ENCODE peak calls at places on chromosome 7, in ten cellular contexts. I, A, K, P, M, V, G, N, W and F are unnamed samples.

GRCh38 chr7:147308539-147308938 is 1191.9 kb downstream of the CNTNAP2 start:
- DNase-seq in I (no peak), A (no peak), K (no peak), P (no peak), M (no peak), V (no peak), G (no peak), N (no peak), W (no peak), F (no peak)

GRCh38 chr7:6436385-6436685 is 11.4 kb downstream of the DAGLB start:
- DNase-seq in I (peak; percentile 91), A (no peak), K (no peak), P (peak; percentile 18), M (no peak), V (no peak), G (no peak), N (no peak), W (no peak), F (no peak)

GRCh38 chr7:24469118-24469517 is 104.1 kb upstream of the PALS2 start:
- DNase-seq in I (no peak), A (no peak), K (no peak), P (no peak), M (no peak), V (no peak), G (no peak), N (no peak), W (no peak), F (no peak)

GRCh38 chr7:2894118-2894940 is 50.2 kb upstream of the GNA12 start:
- DNase-seq in I (peak; percentile 2), A (no peak), K (no peak), P (peak; percentile 20), M (no peak), V (no peak), G (no peak), N (no peak), W (no peak), F (no peak)

GRCh38 chr7:123057926-123058325 is 62.4 kb upstream of the TAS2R16 start:
- DNase-seq in I (no peak), A (no peak), K (no peak), P (no peak), M (no peak), V (no peak), G (no peak), N (no peak), W (no peak), F (no peak)

GRCh38 chr7:142776206-142776844 is 5.6 kb downstream of the PRSS2 start:
- DNase-seq in I (no peak), A (no peak), K (no peak), P (no peak), M (no peak), V (peak; percentile 92), G (peak; percentile 50), N (peak; percentile 40), W (no peak), F (no peak)

GRCh38 chr7:127266047-127266446 is 13.3 kb upstream of the GRM8 start:
- DNase-seq in I (no peak), A (no peak), K (no peak), P (no peak), M (no peak), V (no peak), G (no peak), N (no peak), W (no peak), F (no peak)

GRCh38 chr7:123537026-123537642 is 2.7 kb upstream of the IQUB start:
- DNase-seq in I (peak; percentile 4), A (no peak), K (no peak), P (no peak), M (no peak), V (no peak), G (peak; percentile 41), N (no peak), W (no peak), F (no peak)

GRCh38 chr7:132580717-132581285 is 4.5 kb upstream of the PLXNA4 start:
- DNase-seq in I (peak; percentile 48), A (peak; percentile 59), K (no peak), P (peak; percentile 51), M (peak; percentile 82), V (peak; percentile 73), G (peak; percentile 71), N (peak; percentile 62), W (no peak), F (peak; percentile 75)

GRCh38 chr7:155729847-155730246 is 82.4 kb downstream of the SHH start:
- DNase-seq in I (peak; percentile 14), A (no peak), K (no peak), P (no peak), M (no peak), V (peak; percentile 31), G (peak; percentile 15), N (peak; percentile 3), W (no peak), F (no peak)

GRCh38 chr7:134587736-134588135 is 38.8 kb downstream of the AKR1B15 start:
- DNase-seq in I (no peak), A (no peak), K (no peak), P (no peak), M (no peak), V (no peak), G (no peak), N (peak; percentile 61), W (no peak), F (peak; percentile 47)

GRCh38 chr7:33220231-33220630 is 90.9 kb downstream of the BBS9 start:
- DNase-seq in I (no peak), A (no peak), K (no peak), P (no peak), M (no peak), V (no peak), G (no peak), N (no peak), W (no peak), F (no peak)